ENCODE peak calls at places on chromosomes 12 and 14, in four cellular contexts. B is pancreas, P is ovary, A is body of pancreas. S is an unnamed sample.

GRCh38 chr12:93784339-93785086 is 107.3 kb downstream of the CRADD start:
- DNase-seq in B (no peak), P (peak; percentile 25), A (peak; percentile 50), S (peak; percentile 39)

GRCh38 chr14:55718551-55718950 is 138.5 kb downstream of the KTN1 start:
- DNase-seq in B (no peak), P (no peak), A (no peak), S (no peak)

GRCh38 chr12:22169281-22169824 is 123.3 kb downstream of the CMAS start:
- DNase-seq in B (no peak), P (no peak), A (no peak), S (no peak)

GRCh38 chr12:89949457-89950195 is 241.0 kb upstream of the ATP2B1 start:
- DNase-seq in B (no peak), P (no peak), A (peak; percentile 12), S (peak; percentile 21)

GRCh38 chr14:63770187-63770807 is 42.4 kb upstream of the SGPP1 start:
- DNase-seq in B (no peak), P (no peak), A (peak; percentile 76), S (no peak)

GRCh38 chr12:124419292-124420040 is 124.6 kb downstream of the RFLNA start:
- DNase-seq in B (peak; percentile 55), P (no peak), A (no peak), S (no peak)

GRCh38 chr14:35883677-35884293 is 57.6 kb downstream of the BRMS1L start:
- DNase-seq in B (no peak), P (no peak), A (peak; percentile 54), S (no peak)

GRCh38 chr14:37864861-37865718 is 269.7 kb downstream of the TTC6 start:
- DNase-seq in B (no peak), P (no peak), A (no peak), S (no peak)

GRCh38 chr14:23365353-23366162 is 586 bp upstream of the EFS start:
- DNase-seq in B (peak; percentile 55), P (peak; percentile 64), A (peak; percentile 24), S (no peak)

GRCh38 chr14:87888136-87888999 is 104.6 kb downstream of the GALC start:
- DNase-seq in B (no peak), P (no peak), A (peak; percentile 10), S (no peak)

GRCh38 chr12:65853489-65854157 is 29.3 kb downstream of the HMGA2 start:
- DNase-seq in B (no peak), P (no peak), A (no peak), S (no peak)

DNA sequence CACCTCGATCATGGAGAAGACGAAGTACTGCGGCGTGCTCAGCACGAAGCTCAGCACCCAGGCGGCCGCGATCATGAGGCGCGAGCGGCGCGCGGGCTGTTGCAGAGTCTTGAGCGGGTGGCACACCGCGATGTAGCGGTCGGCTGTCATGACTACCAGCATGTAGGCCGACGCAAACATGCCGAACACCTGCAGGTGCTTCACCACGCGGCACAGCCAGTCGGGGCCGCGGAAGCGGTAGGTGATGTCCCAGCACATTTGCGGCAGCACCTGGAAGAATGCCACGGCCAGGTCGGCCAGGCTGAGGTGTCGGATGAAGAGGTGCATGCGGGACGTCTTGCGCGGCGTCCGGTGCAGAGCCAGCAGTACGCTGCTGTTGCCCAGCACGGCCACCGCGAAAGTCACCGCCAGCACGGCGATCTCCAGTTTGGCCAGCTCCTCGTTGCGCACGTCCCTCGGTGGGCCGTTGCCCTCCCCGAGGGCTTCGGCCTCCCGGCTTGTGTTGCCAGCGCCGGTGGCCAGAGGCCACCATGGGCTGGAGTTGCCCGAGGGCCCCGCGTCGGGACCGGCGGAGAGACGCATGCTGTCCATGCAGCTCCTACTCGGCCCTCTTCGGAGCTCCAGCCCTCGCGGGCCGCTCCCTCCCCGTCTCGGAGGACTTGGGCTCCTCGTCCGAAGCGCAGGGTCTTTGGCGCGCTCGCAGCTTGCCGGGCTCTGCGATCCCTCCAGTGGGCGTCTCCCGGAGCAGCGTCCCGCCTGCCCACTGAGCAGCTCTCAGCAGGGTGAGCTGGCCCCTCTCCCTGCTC is 543 bp downstream of the AVPR1A start:
- DNase-seq in B (peak; percentile 78), P (peak; percentile 9), A (peak; percentile 36), S (no peak)
- H3K4me3 ChIP-seq in B (peak overlapping the region; percentile 19), P (peak overlapping the region; percentile 47), A (no peak overlapping the region), S (peak overlapping the region; percentile 32)

GRCh38 chr14:50082784-50083466 is 33.4 kb downstream of the VCPKMT start:
- DNase-seq in B (no peak), P (no peak), A (no peak), S (no peak)

GRCh38 chr14:50084666-50085065 is 31.7 kb downstream of the VCPKMT start:
- DNase-seq in B (no peak), P (no peak), A (no peak), S (no peak)

GRCh38 chr14:50085570-50086315 is 30.6 kb downstream of the VCPKMT start:
- DNase-seq in B (no peak), P (no peak), A (no peak), S (no peak)

GRCh38 chr14:50082308-50082742 is 34.0 kb downstream of the VCPKMT start:
- DNase-seq in B (no peak), P (no peak), A (no peak), S (no peak)

DNA sequence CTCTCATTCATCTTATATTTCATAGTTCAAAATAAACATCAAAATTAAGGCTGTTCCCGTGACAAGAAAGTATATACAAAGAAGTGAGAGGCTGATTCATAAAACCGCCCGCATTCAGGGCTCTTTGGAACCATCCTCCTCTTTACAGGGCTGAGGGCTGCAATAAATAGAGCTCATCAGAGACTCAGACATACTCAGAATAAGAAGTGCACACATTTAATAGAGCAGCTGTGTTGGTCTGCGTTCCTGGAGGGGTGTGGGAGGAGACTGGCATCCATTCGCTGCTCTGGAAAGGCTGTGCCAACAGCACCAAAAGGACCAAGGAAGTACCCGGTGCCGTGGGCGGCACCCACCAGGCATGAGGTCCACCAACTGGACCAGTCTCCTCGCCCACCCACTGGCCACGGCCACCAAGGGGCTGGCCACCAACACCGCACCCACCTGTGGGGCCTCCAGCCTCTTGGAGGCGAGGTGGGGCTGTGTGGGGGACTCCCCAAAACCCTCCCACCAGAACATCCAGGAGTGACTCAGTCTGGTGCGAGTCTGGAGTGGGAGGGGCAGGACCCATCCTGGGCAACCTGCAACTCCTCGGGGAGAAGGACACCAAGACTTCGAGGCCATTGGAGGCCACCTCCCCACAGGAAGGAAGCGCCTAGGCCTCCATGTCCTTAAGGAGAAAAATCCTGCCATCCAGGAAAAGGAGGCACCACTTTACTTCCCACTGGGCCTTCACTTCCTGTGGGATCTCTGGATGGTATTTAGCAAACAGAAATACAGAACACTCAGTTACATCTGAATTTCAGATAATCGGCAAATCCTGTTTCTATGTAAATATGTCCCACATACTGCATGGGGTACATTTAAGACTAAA is 32.7 kb downstream of the VCPKMT start:
- DNase-seq in B (no peak), P (no peak), A (no peak), S (no peak)
- H3K4me3 ChIP-seq in B (no peak overlapping the region), P (no peak overlapping the region), A (no peak overlapping the region), S (no peak overlapping the region)

DNA sequence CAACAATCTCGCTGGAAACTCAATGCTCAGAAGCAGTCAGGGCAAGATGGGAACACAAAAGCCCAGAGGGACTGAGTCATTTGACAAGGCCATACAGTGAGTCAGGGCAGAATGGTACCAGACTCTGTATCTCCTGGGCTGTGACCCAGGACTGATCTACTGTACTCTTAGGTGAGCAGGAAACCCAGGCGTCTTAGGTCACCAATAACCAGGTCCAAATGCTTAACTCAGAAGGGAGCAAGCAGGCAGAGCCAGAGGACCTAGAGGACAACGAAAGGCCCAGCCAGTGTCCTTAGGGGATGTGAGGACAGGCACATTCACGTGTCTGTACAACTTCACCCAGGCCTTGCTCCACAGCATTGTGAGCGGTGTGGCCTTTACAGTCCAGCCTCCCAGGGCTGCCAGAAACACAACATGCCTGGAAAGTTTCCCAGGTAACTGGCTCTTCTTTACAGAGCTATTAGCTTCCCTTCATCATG is 69.9 kb downstream of the ARL6IP4 start:
- DNase-seq in B (peak; percentile 6), P (no peak), A (no peak), S (no peak)
- H3K4me3 ChIP-seq in B (no peak overlapping the region), P (no peak overlapping the region), A (no peak overlapping the region), S (no peak overlapping the region)

GRCh38 chr12:12356886-12357696 is at the start of gene BORCS5:
- DNase-seq in B (peak; percentile 99), P (peak; percentile 94), A (peak; percentile 99), S (peak; percentile 84)

GRCh38 chr12:12356467-12356885 is 402 bp upstream of the BORCS5 start:
- DNase-seq in B (no peak), P (no peak), A (no peak), S (no peak)

GRCh38 chr12:12357697-12358476 is 1.0 kb downstream of the BORCS5 start:
- DNase-seq in B (no peak), P (no peak), A (no peak), S (no peak)

GRCh38 chr12:12353807-12354206 is 3.1 kb upstream of the BORCS5 start:
- DNase-seq in B (no peak), P (no peak), A (no peak), S (no peak)

DNA sequence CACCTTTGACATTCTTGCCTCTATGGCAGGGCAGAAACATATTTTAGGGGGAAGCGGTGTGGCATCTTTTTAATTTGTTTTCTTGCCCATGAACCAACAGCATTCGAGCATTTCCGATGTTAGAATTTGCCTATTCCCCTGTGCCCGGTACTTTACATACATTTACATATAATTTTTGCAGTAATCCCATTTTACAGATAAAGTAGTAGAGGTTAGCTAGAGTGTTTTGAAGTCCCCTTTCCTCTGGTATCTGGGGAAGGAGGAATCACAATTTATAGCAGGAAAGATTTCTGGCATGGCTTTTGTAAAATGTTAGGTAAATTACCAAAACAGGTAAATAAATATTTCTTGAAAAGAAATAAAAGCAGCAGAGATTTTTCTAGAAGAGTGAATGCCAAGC is 1.6 kb downstream of the BORCS5 start:
- DNase-seq in B (no peak), P (no peak), A (no peak), S (no peak)
- H3K4me3 ChIP-seq in B (no peak overlapping the region), P (no peak overlapping the region), A (no peak overlapping the region), S (no peak overlapping the region)

GRCh38 chr14:106879241-106879640 is 1352.9 kb downstream of the TMEM121 start:
- DNase-seq in B (no peak), P (no peak), A (peak; percentile 59), S (no peak)

GRCh38 chr14:106874365-106874764 is 1348.0 kb downstream of the TMEM121 start:
- DNase-seq in B (no peak), P (no peak), A (no peak), S (no peak)

GRCh38 chr14:106876711-106877110 is 1350.3 kb downstream of the TMEM121 start:
- DNase-seq in B (no peak), P (no peak), A (no peak), S (no peak)

GRCh38 chr14:106875503-106875902 is 1349.1 kb downstream of the TMEM121 start:
- DNase-seq in B (no peak), P (peak; percentile 67), A (peak; percentile 49), S (no peak)

DNA sequence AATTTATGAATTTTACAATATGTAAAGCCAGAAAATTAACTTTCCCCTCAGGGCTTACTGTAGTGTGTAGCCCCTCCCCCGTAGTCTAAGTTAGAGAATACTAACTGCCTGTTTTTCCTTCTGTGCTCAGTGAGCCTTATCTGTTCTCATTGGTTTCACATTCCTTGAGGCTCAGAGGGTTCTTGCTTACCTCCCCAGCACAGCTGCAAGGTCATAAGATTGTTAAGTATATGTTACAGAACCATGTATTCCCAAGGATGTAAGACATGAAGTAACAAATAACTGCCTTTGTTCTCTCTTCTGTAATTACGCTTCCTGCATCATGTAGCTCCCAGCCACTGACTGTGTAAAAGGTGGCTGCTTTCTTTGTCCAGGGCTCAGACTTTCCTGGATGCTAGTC is 1351.1 kb downstream of the TMEM121 start:
- DNase-seq in B (no peak), P (no peak), A (no peak), S (peak; percentile 45)
- H3K4me3 ChIP-seq in B (no peak overlapping the region), P (no peak overlapping the region), A (no peak overlapping the region), S (no peak overlapping the region)